ENCODE peak calls at places on chromosomes 1 and 21, in eight cellular contexts. S is Karpas-422; O is PC-9; K is mesendoderm; Y is HepG2; U is left ventricle myocardium inferior; Z is CD8-positive, alpha-beta memory T cell; N is body of pancreas. R is an unnamed sample. For H3K4me1, the result is how much of the 10 kb centered on the place peaks cover.

GRCh38 chr1:7526867-7527732 is 244.0 kb upstream of the VAMP3 start:
- DNase-seq in S (no peak), O (no peak), K (no peak), Y (no peak), U (no peak), Z (peak), N (no peak), R (no peak)

GRCh38 chr1:185533596-185533995 is 200.6 kb upstream of the HMCN1 start:
- DNase-seq in S (no peak), O (no peak), K (no peak), Y (no peak), U (no peak), Z (no peak), N (no peak), R (no peak)

GRCh38 chr1:49060766-49061165 is 284.1 kb upstream of the BEND5 start:
- DNase-seq in S (no peak), O (no peak), K (no peak), Y (no peak), U (no peak), Z (no peak), N (no peak), R (no peak)

GRCh38 chr1:113874017-113874879 is 2.7 kb upstream of the PTPN22 start:
- DNase-seq in S (peak), O (peak), K (peak), Y (peak), U (no peak), Z (no peak), N (peak), R (peak)

GRCh38 chr1:38009088-38009840 is 3.3 kb upstream of the UTP11 start:
- DNase-seq in S (no peak), O (no peak), K (peak), Y (no peak), U (no peak), Z (peak), N (no peak), R (peak)

GRCh38 chr1:115867216-115867615 is 26.3 kb upstream of the NHLH2 start:
- DNase-seq in S (no peak), O (peak), K (no peak), Y (no peak), U (no peak), Z (no peak), N (no peak), R (no peak)

GRCh38 chr1:46102769-46103476 is 29.5 kb downstream of the PIK3R3 start:
- DNase-seq in S (no peak), O (peak), K (no peak), Y (no peak), U (no peak), Z (no peak), N (no peak), R (no peak)

GRCh38 chr1:168728452-168729404 is at the start of gene DPT:
- DNase-seq in S (no peak), O (no peak), K (no peak), Y (no peak), U (peak), Z (no peak), N (no peak), R (no peak)

GRCh38 chr1:76158126-76158525 is 83.6 kb downstream of the ST6GALNAC3 start:
- DNase-seq in S (no peak), O (no peak), K (no peak), Y (no peak), U (no peak), Z (no peak), N (no peak), R (no peak)

GRCh38 chr1:220817907-220818306 is 31.2 kb downstream of the MTARC1 start:
- DNase-seq in S (no peak), O (no peak), K (no peak), Y (no peak), U (no peak), Z (no peak), N (no peak), R (no peak)

GRCh38 chr1:74504125-74505065 is 8.0 kb downstream of the LRRC53 start:
- DNase-seq in S (peak), O (no peak), K (peak), Y (peak), U (peak), Z (no peak), N (peak), R (peak)

GRCh38 chr1:234836786-234837185 is 226.8 kb upstream of the IRF2BP2 start:
- DNase-seq in S (no peak), O (no peak), K (no peak), Y (no peak), U (no peak), Z (no peak), N (no peak), R (no peak)

GRCh38 chr1:213619026-213619425 is 368.7 kb upstream of the PROX1 start:
- DNase-seq in S (no peak), O (no peak), K (peak), Y (no peak), U (no peak), Z (no peak), N (no peak), R (no peak)

GRCh38 chr1:41799723-41800122 is 119.0 kb downstream of the HIVEP3 start:
- DNase-seq in S (no peak), O (no peak), K (no peak), Y (no peak), U (no peak), Z (no peak), N (no peak), R (no peak)

GRCh38 chr21:45032977-45033705 is 41.2 kb upstream of the ADARB1 start:
- DNase-seq in S (no peak), O (no peak), K (no peak), Y (no peak), U (no peak), Z (peak), N (no peak), R (no peak)

GRCh38 chr1:30445449-30445848 is 277.9 kb downstream of the MATN1 start:
- DNase-seq in S (no peak), O (no peak), K (no peak), Y (no peak), U (no peak), Z (no peak), N (no peak), R (no peak)

GRCh38 chr1:43367026-43367903 is 546 bp downstream of the ELOVL1 start:
- DNase-seq in S (peak), O (no peak), K (peak), Y (no peak), U (peak), Z (peak), N (no peak), R (peak)

GRCh38 chr1:169833179-169833901 is 38.6 kb upstream of the METTL18 start:
- DNase-seq in S (no peak), O (no peak), K (no peak), Y (no peak), U (no peak), Z (no peak), N (no peak), R (no peak)

GRCh38 chr1:10990828-10991227 is 21.6 kb upstream of the TARDBP start:
- DNase-seq in S (no peak), O (no peak), K (no peak), Y (no peak), U (no peak), Z (no peak), N (no peak), R (no peak)

GRCh38 chr1:11000526-11000925 is 11.9 kb upstream of the TARDBP start:
- DNase-seq in S (no peak), O (no peak), K (no peak), Y (no peak), U (no peak), Z (no peak), N (no peak), R (no peak)

GRCh38 chr1:10992864-10993263 is 19.6 kb upstream of the TARDBP start:
- DNase-seq in S (no peak), O (no peak), K (no peak), Y (no peak), U (no peak), Z (no peak), N (no peak), R (no peak)

GRCh38 chr1:10996100-10996499 is 16.4 kb upstream of the TARDBP start:
- DNase-seq in S (no peak), O (no peak), K (no peak), Y (no peak), U (no peak), Z (no peak), N (no peak), R (no peak)
- H3K4me1 ChIP-seq in S (under half), O (under half), K (under half), Y (under half), U (under half), Z (under half), N (under half), R (under half)

DNA sequence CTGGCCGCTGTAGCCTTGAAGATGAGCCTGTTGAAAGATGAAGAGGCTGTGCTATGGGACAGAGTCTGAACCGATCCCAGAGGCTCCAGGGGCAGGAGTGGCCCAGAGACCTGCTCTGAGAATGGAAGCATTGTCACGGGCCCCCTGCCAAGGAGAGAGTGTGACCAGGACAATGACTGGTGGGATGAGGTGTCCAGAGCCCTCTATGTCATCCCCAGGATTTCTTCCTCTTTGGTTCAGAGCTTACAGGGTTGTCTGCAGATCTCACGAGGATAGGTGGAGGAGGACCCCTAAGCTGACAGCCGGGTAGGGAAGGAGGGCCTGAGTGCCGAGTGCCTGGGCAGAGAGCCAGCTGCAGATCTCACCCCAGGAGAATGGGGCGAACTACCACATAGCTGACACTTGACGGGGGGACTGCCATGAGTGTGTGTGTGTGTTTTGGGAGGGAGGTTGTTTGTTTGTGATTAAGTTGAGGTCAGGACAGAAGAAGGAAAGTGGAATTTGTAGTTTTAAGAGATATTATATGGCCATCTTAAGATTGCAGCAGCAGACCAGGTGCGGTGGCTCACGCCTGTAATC is 25.4 kb downstream of the PIK3CD start:
- DNase-seq in S (no peak), O (no peak), K (no peak), Y (no peak), U (no peak), Z (no peak), N (no peak), R (no peak)
- H3K4me1 ChIP-seq in S (under half), O (under half), K (under half), Y (under half), U (under half), Z (half or more), N (under half), R (under half)

DNA sequence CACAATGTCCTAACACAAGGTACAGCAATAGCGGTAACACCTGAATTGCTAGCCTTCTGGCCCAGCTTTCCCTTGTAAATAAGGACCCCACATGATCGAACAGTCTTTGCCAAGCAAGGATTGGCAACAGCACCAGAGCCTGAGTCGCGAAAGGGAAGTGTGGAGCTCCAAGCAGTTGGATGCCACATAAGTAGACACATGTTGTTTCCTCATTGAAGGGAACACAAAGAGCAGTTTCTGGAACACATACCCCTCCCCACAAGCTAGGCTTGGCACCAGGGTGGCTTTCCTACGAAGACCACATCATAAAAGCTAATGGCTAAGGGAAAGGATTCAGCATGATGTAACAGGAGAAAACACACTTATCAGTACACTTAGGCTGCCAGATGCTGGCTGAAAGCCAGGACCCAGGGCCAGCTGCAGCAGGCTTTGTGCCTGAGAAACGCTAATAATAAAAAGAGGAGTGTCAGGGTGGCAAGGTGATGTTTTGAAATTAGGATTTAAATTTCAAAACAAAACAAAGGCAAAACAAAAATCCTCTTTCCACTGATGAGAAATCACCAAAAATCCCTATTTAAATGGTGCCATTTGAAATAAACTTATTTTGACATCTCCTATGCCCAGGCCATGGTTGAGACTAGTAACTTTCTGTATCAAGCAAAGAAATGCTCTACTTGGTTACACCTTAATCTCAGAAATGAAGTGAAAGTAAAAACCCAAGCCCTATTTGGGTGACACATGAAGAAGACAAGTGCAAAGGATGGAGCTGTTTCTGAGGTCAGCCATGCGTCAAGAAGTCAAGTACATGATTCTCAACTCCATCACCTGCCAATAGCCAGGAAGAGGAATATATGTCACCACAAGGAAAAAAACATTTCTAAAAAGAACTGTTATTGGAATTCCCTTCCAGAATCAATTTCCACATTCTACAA is 11.9 kb upstream of the CPLANE2 start:
- DNase-seq in S (no peak), O (no peak), K (no peak), Y (no peak), U (peak), Z (no peak), N (peak), R (peak)
- H3K4me1 ChIP-seq in S (under half), O (under half), K (under half), Y (under half), U (half or more), Z (under half), N (half or more), R (under half)

DNA sequence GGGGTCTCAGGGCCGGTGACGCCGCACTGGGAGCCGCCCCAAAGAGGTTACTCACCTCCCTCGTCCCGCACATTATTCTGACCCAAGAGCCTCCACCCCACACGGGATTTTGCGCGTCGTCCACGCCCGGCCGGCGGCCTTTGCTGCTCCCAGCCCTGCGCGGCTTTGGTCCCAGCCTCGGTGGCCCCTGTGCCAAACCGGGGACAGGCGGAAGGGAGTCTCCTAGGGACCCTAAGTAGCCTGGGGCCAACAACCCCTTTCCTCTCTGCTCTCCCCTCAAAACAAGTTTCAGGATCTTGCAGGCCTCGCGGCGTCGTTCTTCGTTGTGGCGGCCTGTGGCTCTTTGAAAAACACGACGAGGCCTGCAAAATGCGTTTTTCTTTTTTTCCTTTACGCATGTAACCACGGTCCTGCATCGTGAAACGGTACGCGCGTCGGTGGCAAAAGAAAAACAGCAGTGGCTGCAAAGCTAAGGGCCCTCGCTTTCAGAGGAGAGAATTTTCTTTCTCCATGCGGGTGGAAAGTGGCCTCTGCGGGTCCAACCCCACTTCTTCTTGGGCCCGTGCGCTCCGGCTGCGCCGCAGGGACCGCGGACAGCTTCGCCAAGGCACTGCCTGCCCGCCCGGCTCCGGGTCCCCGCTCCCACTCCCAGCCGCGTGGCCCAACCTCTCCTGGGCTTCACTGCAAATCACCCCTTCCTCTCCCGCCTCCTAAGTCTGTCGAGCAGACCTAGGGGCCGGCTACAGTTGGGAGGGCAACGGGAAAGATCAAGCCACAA is 816 bp upstream of the RUNX3 start:
- DNase-seq in S (no peak), O (no peak), K (no peak), Y (no peak), U (no peak), Z (peak), N (no peak), R (no peak)
- H3K4me1 ChIP-seq in S (half or more), O (under half), K (under half), Y (under half), U (under half), Z (under half), N (under half), R (under half)

GRCh38 chr1:64849942-64850341 is 105.1 kb downstream of the RAVER2 start:
- DNase-seq in S (no peak), O (no peak), K (no peak), Y (no peak), U (no peak), Z (no peak), N (no peak), R (no peak)
- H3K4me1 ChIP-seq in S (under half), O (under half), K (under half), Y (under half), U (under half), Z (under half), N (under half), R (under half)

GRCh38 chr1:19654386-19654785 is 10.3 kb downstream of the NBL1 start:
- DNase-seq in S (no peak), O (peak), K (no peak), Y (peak), U (no peak), Z (no peak), N (no peak), R (no peak)
- H3K4me1 ChIP-seq in S (under half), O (under half), K (under half), Y (under half), U (half or more), Z (under half), N (under half), R (under half)

GRCh38 chr1:31570228-31570627 is 6.1 kb upstream of the TINAGL1 start:
- DNase-seq in S (no peak), O (no peak), K (no peak), Y (no peak), U (no peak), Z (no peak), N (no peak), R (no peak)
- H3K4me1 ChIP-seq in S (under half), O (half or more), K (under half), Y (half or more), U (half or more), Z (under half), N (half or more), R (under half)

GRCh38 chr1:19370453-19371170 is 58.5 kb downstream of the SLC66A1 start:
- DNase-seq in S (no peak), O (no peak), K (no peak), Y (no peak), U (no peak), Z (no peak), N (no peak), R (no peak)
- H3K4me1 ChIP-seq in S (under half), O (under half), K (under half), Y (under half), U (half or more), Z (under half), N (under half), R (under half)

DNA sequence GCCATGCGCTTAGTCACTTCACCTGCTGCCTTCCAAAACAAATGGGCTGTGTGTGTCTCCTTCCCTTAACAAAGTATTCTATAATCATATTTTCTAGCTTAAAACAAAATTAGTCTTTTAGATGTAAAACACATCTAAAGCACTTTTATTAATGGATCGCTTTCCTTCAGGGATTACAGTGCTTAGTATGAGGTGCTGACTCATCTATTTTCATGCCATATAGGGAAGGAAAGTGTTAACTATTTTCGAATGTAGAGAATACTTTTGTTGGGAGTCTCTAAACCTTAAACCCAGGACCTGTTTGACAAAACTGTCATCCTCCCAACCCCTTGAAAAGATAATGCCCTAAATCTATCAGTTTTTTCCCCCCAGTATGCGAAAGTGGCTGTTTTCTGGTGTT is 90.2 kb downstream of the PBX1 start:
- DNase-seq in S (no peak), O (no peak), K (no peak), Y (no peak), U (no peak), Z (no peak), N (no peak), R (no peak)
- H3K4me1 ChIP-seq in S (under half), O (half or more), K (under half), Y (under half), U (half or more), Z (under half), N (half or more), R (under half)

R was measured in endothelial cell of umbilical vein.